ENCODE peak calls at places on chromosomes 6 and 20, in ten cellular contexts. W, R, D, N, C, G, T, B, E and F are unnamed samples.

GRCh38 chr20:47250360-47250759 is 106.1 kb downstream of the ZMYND8 start:
- DNase-seq in T (no peak), N (no peak), D (no peak), E (no peak), B (no peak), W (no peak), R (no peak), C (no peak), G (no peak), F (no peak)

GRCh38 chr20:43942661-43943285 is 28.1 kb downstream of the TOX2 start:
- DNase-seq in D (no peak), E (peak), B (peak), N (no peak), T (no peak), R (peak), G (no peak), W (no peak), C (no peak), F (no peak)

GRCh38 chr6:45677381-45677992 is 299.8 kb upstream of the SUPT3H start:
- DNase-seq in E (no peak), B (no peak), T (no peak), D (no peak), W (no peak), N (no peak), R (peak), G (no peak), C (no peak), F (no peak)

GRCh38 chr6:125764105-125764671 is 14.8 kb downstream of the HEY2 start:
- DNase-seq in D (no peak), N (no peak), W (no peak), R (no peak), C (no peak), B (no peak), T (no peak), E (no peak), G (no peak), F (no peak)

GRCh38 chr6:167118839-167119238 is 4.1 kb upstream of the CCR6 start:
- DNase-seq in D (no peak), G (no peak), R (no peak), B (no peak), E (no peak), C (no peak), N (no peak), W (no peak), T (no peak), F (no peak)

GRCh38 chr20:16846011-16846410 is 97.9 kb downstream of the OTOR start:
- DNase-seq in E (no peak), B (no peak), G (no peak), W (no peak), T (no peak), D (no peak), N (no peak), C (no peak), R (no peak), F (no peak)

GRCh38 chr6:40164345-40164755 is 230.1 kb upstream of the MOCS1 start:
- DNase-seq in C (no peak), T (no peak), D (no peak), B (no peak), W (no peak), G (peak), R (no peak), E (no peak), N (no peak), F (peak)

GRCh38 chr6:126118058-126118759 is 131.9 kb downstream of the TRMT11 start:
- DNase-seq in B (peak), R (no peak), E (peak), W (no peak), D (no peak), G (no peak), C (no peak), N (no peak), T (no peak), F (no peak)

GRCh38 chr20:52048365-52048764 is 143.2 kb downstream of the ZFP64 start:
- DNase-seq in W (no peak), R (no peak), G (no peak), C (no peak), E (no peak), B (no peak), N (no peak), T (no peak), D (no peak), F (no peak)

GRCh38 chr6:148971027-148971927 is 224.4 kb downstream of the UST start:
- DNase-seq in E (no peak), B (no peak), N (no peak), C (no peak), W (no peak), T (no peak), D (no peak), R (no peak), G (no peak), F (no peak)

GRCh38 chr20:49233226-49233625 is 14.0 kb downstream of the DDX27 start:
- DNase-seq in R (no peak), N (no peak), T (no peak), G (no peak), D (no peak), E (no peak), W (no peak), B (no peak), C (no peak), F (no peak)

GRCh38 chr6:45184040-45184439 is 144.1 kb upstream of the RUNX2 start:
- DNase-seq in R (no peak), N (no peak), C (no peak), B (no peak), W (no peak), D (no peak), T (no peak), E (no peak), G (no peak), F (no peak)

GRCh38 chr20:62352402-62353288 is 14.5 kb downstream of the LAMA5 start:
- DNase-seq in E (peak), B (no peak), T (no peak), N (no peak), W (no peak), D (no peak), C (peak), R (no peak), G (peak), F (no peak)

GRCh38 chr20:53226788-53227187 is 254.6 kb downstream of the TSHZ2 start:
- DNase-seq in D (no peak), C (no peak), B (no peak), T (no peak), W (no peak), R (no peak), E (no peak), G (no peak), N (no peak), F (no peak)

GRCh38 chr6:148566664-148567350 is 180.0 kb upstream of the UST start:
- DNase-seq in R (no peak), C (no peak), G (no peak), T (no peak), D (no peak), W (no peak), B (no peak), N (no peak), E (no peak), F (no peak)

GRCh38 chr6:160261991-160262718 is 3.5 kb upstream of the SLC22A2 start:
- DNase-seq in R (no peak), E (no peak), N (peak), C (no peak), D (no peak), W (peak), B (no peak), T (no peak), G (no peak), F (peak)

GRCh38 chr6:158662607-158663464 is 13.0 kb downstream of the SYTL3 start:
- DNase-seq in R (no peak), G (no peak), E (peak), N (no peak), W (no peak), T (no peak), B (peak), D (no peak), C (no peak), F (no peak)

GRCh38 chr6:24667378-24667803 is 514 bp downstream of the ACOT13 start:
- DNase-seq in N (no peak), D (no peak), C (no peak), T (no peak), R (no peak), B (no peak), G (no peak), E (no peak), W (peak), F (no peak)

GRCh38 chr20:33309631-33310030 is 26.6 kb downstream of the BPIFB1 start:
- DNase-seq in D (no peak), R (no peak), N (no peak), T (no peak), C (no peak), G (no peak), E (peak), W (no peak), B (no peak), F (no peak)

GRCh38 chr6:24666097-24666615 is 543 bp downstream of the TDP2 start:
- DNase-seq in B (peak), D (no peak), N (peak), E (peak), R (peak), C (peak), T (no peak), G (no peak), W (peak), F (no peak)

GRCh38 chr20:38997622-38998021 is 35.5 kb downstream of the DHX35 start:
- DNase-seq in E (no peak), N (no peak), C (no peak), T (peak), W (no peak), G (no peak), R (peak), B (no peak), D (no peak), F (no peak)

GRCh38 chr20:62523473-62524203 is 47.8 kb upstream of the GATA5 start:
- DNase-seq in C (no peak), D (no peak), B (no peak), T (peak), W (peak), E (no peak), N (no peak), R (peak), G (no peak), F (no peak)

GRCh38 chr6:55953384-55953783 is 78.0 kb upstream of the BMP5 start:
- DNase-seq in G (no peak), T (no peak), R (no peak), N (peak), C (no peak), E (peak), W (peak), D (no peak), B (no peak), F (no peak)

GRCh38 chr20:62875419-62876355 is 14.1 kb upstream of the TCFL5 start:
- DNase-seq in R (no peak), D (peak), C (peak), E (no peak), W (peak), G (peak), N (peak), B (peak), T (no peak), F (peak)

GRCh38 chr20:61806995-61807394 is 258.7 kb downstream of the TAF4 start:
- DNase-seq in R (no peak), W (no peak), D (no peak), B (no peak), N (no peak), C (no peak), G (no peak), E (no peak), T (no peak), F (no peak)

GRCh38 chr6:149211046-149211571 is 106.4 kb upstream of the TAB2 start:
- DNase-seq in C (no peak), N (no peak), W (no peak), E (no peak), G (no peak), B (no peak), T (peak), D (no peak), R (peak), F (no peak)

GRCh38 chr6:52087498-52087999 is at the start of gene PKHD1:
- DNase-seq in G (no peak), R (no peak), W (peak), E (no peak), N (peak), T (no peak), C (no peak), B (no peak), D (no peak), F (peak)

GRCh38 chr6:21201181-21201580 is 392.4 kb upstream of the SOX4 start:
- DNase-seq in R (no peak), E (peak), W (no peak), N (no peak), B (no peak), C (no peak), D (no peak), G (no peak), T (no peak), F (no peak)

GRCh38 chr6:9250852-9251251 is 815.5 kb upstream of the SLC35B3 start:
- DNase-seq in W (peak), B (peak), C (peak), G (no peak), D (no peak), R (no peak), E (no peak), N (peak), T (no peak), F (peak)

GRCh38 chr6:38943964-38944363 is 104.6 kb upstream of the GLP1R start:
- DNase-seq in R (no peak), G (no peak), B (no peak), C (no peak), T (no peak), N (no peak), W (no peak), D (no peak), E (no peak), F (no peak)

GRCh38 chr20:32191422-32191821 is 16.1 kb downstream of the PLAGL2 start:
- DNase-seq in R (no peak), D (no peak), N (no peak), C (no peak), B (no peak), W (no peak), E (no peak), T (no peak), G (no peak), F (no peak)

GRCh38 chr6:106087548-106088325 is 1.6 kb downstream of the PRDM1 start:
- DNase-seq in D (no peak), W (no peak), N (no peak), C (no peak), E (no peak), G (peak), T (no peak), B (peak), R (no peak), F (no peak)

GRCh38 chr6:125030969-125031368 is 68.7 kb downstream of the RNF217 start:
- DNase-seq in R (no peak), T (no peak), B (no peak), C (no peak), G (no peak), N (no peak), D (no peak), E (no peak), W (no peak), F (no peak)

GRCh38 chr6:136079701-136080565 is 170.2 kb downstream of the MTFR2 start:
- DNase-seq in T (no peak), C (no peak), B (no peak), N (no peak), E (no peak), W (no peak), R (no peak), D (no peak), G (no peak), F (no peak)

GRCh38 chr6:35724471-35724870 is 12.4 kb upstream of the ARMC12 start:
- DNase-seq in N (no peak), R (peak), D (no peak), W (no peak), E (no peak), T (no peak), C (no peak), B (no peak), G (no peak), F (no peak)

GRCh38 chr6:106300944-106301343 is 24.6 kb downstream of the ATG5 start:
- DNase-seq in D (no peak), G (no peak), N (no peak), E (no peak), C (peak), R (no peak), W (peak), B (peak), T (no peak), F (no peak)

GRCh38 chr6:42428326-42429041 is 23.2 kb downstream of the TRERF1 start:
- DNase-seq in N (no peak), G (no peak), B (no peak), R (peak), E (no peak), W (no peak), T (peak), C (no peak), D (no peak), F (no peak)